ENCODE peak calls at places on chromosomes 12 and 14, in nine cellular contexts. D is GM12865, J is breast epithelium, T is endothelial cell of umbilical vein, A is heart right ventricle, G is AG04450, Y is fibroblast of the aortic adventitia, S is lower leg skin, H is A549. C is an unnamed sample.

GRCh38 chr12:17918013-17918412 is 172.0 kb downstream of the RERGL start:
- DNase-seq in D (no peak), J (no peak), T (no peak), A (no peak), G (no peak), Y (no peak), S (no peak), H (no peak), C (no peak)

GRCh38 chr12:57089259-57090245 is 638 bp downstream of the NAB2 start:
- DNase-seq in D (peak; percentile 54), J (peak; percentile 53), T (peak; percentile 72), A (peak; percentile 81), G (no peak), Y (peak; percentile 69), S (peak; percentile 96), H (no peak), C (peak; percentile 89)

GRCh38 chr12:132603240-132604107 is 6.9 kb downstream of the LRCOL1 start:
- DNase-seq in D (no peak), J (no peak), T (peak; percentile 34), A (no peak), G (no peak), Y (no peak), S (no peak), H (no peak), C (no peak)

GRCh38 chr14:97275276-97275675 is 478.1 kb downstream of the VRK1 start:
- DNase-seq in D (no peak), J (no peak), T (no peak), A (no peak), G (no peak), Y (no peak), S (no peak), H (no peak), C (no peak)

GRCh38 chr14:70906785-70907171 is 481 bp upstream of the PCNX1 start:
- DNase-seq in D (no peak), J (no peak), T (peak; percentile 57), A (no peak), G (no peak), Y (peak; percentile 40), S (peak; percentile 81), H (no peak), C (no peak)

GRCh38 chr12:131907379-131908081 is 13.1 kb downstream of the ULK1 start:
- DNase-seq in D (no peak), J (no peak), T (no peak), A (no peak), G (no peak), Y (no peak), S (no peak), H (no peak), C (peak; percentile 64)

GRCh38 chr14:21039059-21039422 is 3.1 kb upstream of the RNASE7 start:
- DNase-seq in D (no peak), J (peak; percentile 88), T (peak; percentile 47), A (peak; percentile 84), G (peak; percentile 23), Y (peak; percentile 87), S (peak; percentile 96), H (no peak), C (peak; percentile 78)

GRCh38 chr14:30710870-30711269 is 88.8 kb downstream of the SCFD1 start:
- DNase-seq in D (no peak), J (no peak), T (no peak), A (no peak), G (no peak), Y (peak; percentile 6), S (no peak), H (no peak), C (no peak)

GRCh38 chr12:60194682-60195081 is 598.9 kb downstream of the SLC16A7 start:
- DNase-seq in D (no peak), J (no peak), T (peak; percentile 22), A (no peak), G (no peak), Y (peak; percentile 46), S (no peak), H (no peak), C (no peak)

GRCh38 chr14:33393155-33393894 is 454.6 kb downstream of the NPAS3 start:
- DNase-seq in D (no peak), J (no peak), T (no peak), A (no peak), G (no peak), Y (no peak), S (no peak), H (no peak), C (no peak)

GRCh38 chr12:65881348-65881961 is 57.2 kb downstream of the HMGA2 start:
- DNase-seq in D (no peak), J (peak; percentile 44), T (no peak), A (peak; percentile 14), G (no peak), Y (peak; percentile 77), S (no peak), H (no peak), C (no peak)

GRCh38 chr14:67485501-67486095 is 2.9 kb downstream of the TMEM229B start:
- DNase-seq in D (no peak), J (no peak), T (peak; percentile 12), A (no peak), G (no peak), Y (no peak), S (no peak), H (no peak), C (no peak)

GRCh38 chr12:55973598-55974307 is at the start of gene RAB5B:
- DNase-seq in D (peak; percentile 100), J (peak; percentile 100), T (peak; percentile 100), A (peak; percentile 97), G (peak; percentile 100), Y (peak; percentile 100), S (peak; percentile 100), H (peak; percentile 98), C (peak; percentile 99)
- TF ChIP-seq CTCF in D (no peak), J (no peak), T (no peak), A (peak; percentile 25), G (peak; percentile 29), Y (peak; percentile 46), S (no peak), H (no peak), C (peak; percentile 42)

GRCh38 chr12:51675062-51675803 is 84.2 kb downstream of the SCN8A start:
- DNase-seq in D (no peak), J (no peak), T (no peak), A (no peak), G (no peak), Y (no peak), S (no peak), H (no peak), C (no peak)
- TF ChIP-seq CTCF in D (no peak), J (no peak), T (no peak), A (no peak), G (no peak), Y (no peak), S (no peak), H (no peak), C (no peak)

GRCh38 chr12:108148521-108149074 is 19.5 kb downstream of the WSCD2 start:
- DNase-seq in D (no peak), J (no peak), T (no peak), A (no peak), G (no peak), Y (no peak), S (no peak), H (no peak), C (no peak)
- TF ChIP-seq CTCF in D (no peak), J (no peak), T (no peak), A (no peak), G (no peak), Y (no peak), S (no peak), H (no peak), C (no peak)

GRCh38 chr12:27940756-27941402 is 31.7 kb downstream of the PTHLH start:
- DNase-seq in D (peak; percentile 89), J (peak; percentile 61), T (peak; percentile 87), A (peak; percentile 63), G (peak; percentile 47), Y (peak; percentile 88), S (peak; percentile 92), H (peak; percentile 54), C (peak; percentile 77)

GRCh38 chr12:27951898-27952297 is 20.6 kb downstream of the PTHLH start:
- DNase-seq in D (no peak), J (no peak), T (no peak), A (no peak), G (no peak), Y (no peak), S (no peak), H (no peak), C (no peak)

DNA sequence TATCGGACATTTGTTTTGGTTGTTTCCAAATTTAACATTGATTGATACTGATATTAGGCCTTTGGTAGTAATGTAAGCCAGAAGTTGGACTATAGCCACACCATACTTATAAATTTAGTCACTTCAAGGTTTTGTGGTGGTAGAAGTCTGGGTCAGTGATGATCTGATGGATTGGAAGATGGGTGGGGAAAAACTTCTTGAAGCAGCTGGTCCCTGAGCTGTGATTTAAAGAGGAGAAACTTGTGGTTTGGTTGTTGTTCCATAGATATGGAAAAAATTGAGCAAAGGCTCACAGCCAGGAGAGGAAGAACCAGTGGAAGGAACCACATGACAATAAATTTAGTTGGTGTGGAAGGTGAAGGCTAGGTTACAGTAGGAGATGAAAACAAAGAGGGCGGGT is 26.1 kb downstream of the PTHLH start:
- DNase-seq in D (no peak), J (no peak), T (no peak), A (no peak), G (no peak), Y (peak; percentile 26), S (no peak), H (no peak), C (no peak)
- TF ChIP-seq CTCF in D (no peak), J (no peak), T (no peak), A (no peak), G (no peak), Y (no peak), S (no peak), H (no peak), C (no peak)

GRCh38 chr14:106605548-106606448 is 1079.4 kb downstream of the TMEM121 start:
- DNase-seq in D (peak; percentile 72), J (no peak), T (no peak), A (peak; percentile 18), G (no peak), Y (no peak), S (no peak), H (no peak), C (peak; percentile 93)
- TF ChIP-seq CTCF in D (peak; percentile 69), J (no peak), T (no peak), A (no peak), G (no peak), Y (no peak), S (no peak), H (no peak), C (peak; percentile 68)

DNA sequence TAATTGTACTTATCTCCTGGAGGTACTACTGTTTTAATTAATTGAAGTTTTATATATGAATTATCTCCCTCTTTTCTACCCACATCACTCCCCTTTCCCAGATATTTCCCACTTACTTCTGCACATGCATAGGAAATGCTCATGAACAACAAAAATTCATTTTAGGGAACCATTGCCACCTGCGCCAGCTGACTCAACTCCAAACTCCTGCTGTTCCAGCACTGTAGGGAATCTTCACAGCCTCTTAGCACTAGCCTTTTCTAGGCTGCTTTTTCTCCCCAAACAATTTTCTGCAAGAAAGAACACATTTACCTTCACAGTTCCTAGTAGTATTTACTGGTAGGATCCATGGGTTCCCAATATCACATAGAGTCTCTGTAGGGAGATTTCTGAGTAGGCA is 268.4 kb downstream of the LRFN5 start:
- DNase-seq in D (no peak), J (no peak), T (no peak), A (no peak), G (no peak), Y (no peak), S (no peak), H (no peak), C (no peak)
- TF ChIP-seq CTCF in D (no peak), J (no peak), T (no peak), A (no peak), G (no peak), Y (no peak), S (no peak), H (no peak), C (no peak)

GRCh38 chr12:45215419-45216296 is at the start of gene ANO6:
- DNase-seq in D (peak; percentile 93), J (peak; percentile 71), T (peak; percentile 93), A (peak; percentile 89), G (peak; percentile 68), Y (peak; percentile 83), S (peak; percentile 97), H (peak; percentile 83), C (peak; percentile 96)
- TF ChIP-seq CTCF in D (peak; percentile 42), J (peak; percentile 20), T (no peak), A (no peak), G (peak; percentile 55), Y (peak; percentile 30), S (no peak), H (peak; percentile 54), C (no peak)

C was measured in spleen.